ENCODE peak calls at places on chromosomes 5 and 9, in seven cellular contexts. T is activated T-cell treated with anti-CD3 and anti-CD28 coated beads for 1 hour; Y is NCI-H1105 treated with DMSO at 0.1 percent for 48 hours; C is nephron progenitor cell; K is upper lobe of right lung; H is KG1; Q is naive thymus-derived CD8-positive, alpha-beta T cell. I is an unnamed sample.
A peak's percentile ranks its signal among the peaks of the same experiment; 100 is the strongest.

GRCh38 chr5:65801332-65801731 is 79.3 kb downstream of the NLN start:
- DNase-seq in T (no peak), K (no peak), Q (no peak), Y (no peak), H (no peak), C (no peak), I (peak; percentile 58)

GRCh38 chr9:99231708-99232107 is 9.6 kb downstream of the SEC61B start:
- DNase-seq in Q (no peak), H (no peak), K (no peak), Y (no peak), C (peak; percentile 23), T (no peak), I (peak; percentile 24)

GRCh38 chr5:141484499-141485304 is at the start of gene PCDHGC4:
- DNase-seq in Q (no peak), H (no peak), T (no peak), Y (peak; percentile 50), C (peak; percentile 75), K (no peak), I (peak; percentile 82)

GRCh38 chr5:14901462-14902051 is 30.0 kb upstream of the ANKH start:
- DNase-seq in Y (no peak), Q (no peak), T (no peak), C (no peak), K (no peak), H (no peak), I (peak; percentile 44)

GRCh38 chr9:22030101-22030598 is 21.0 kb upstream of the CDKN2B start:
- DNase-seq in C (no peak), H (peak; percentile 45), Y (no peak), Q (no peak), K (no peak), T (no peak), I (peak; percentile 84)

GRCh38 chr5:17898766-17899165 is 264.5 kb downstream of the TAF11L14 start:
- DNase-seq in Q (no peak), H (no peak), T (no peak), K (no peak), Y (no peak), C (no peak), I (no peak)

GRCh38 chr5:173592050-173592669 is 24.3 kb downstream of the BOD1 start:
- DNase-seq in C (no peak), Y (peak; percentile 4), Q (no peak), T (no peak), H (peak; percentile 37), K (no peak), I (no peak)

GRCh38 chr5:141694479-141694878 is 12.4 kb upstream of the ARAP3 start:
- DNase-seq in T (no peak), H (no peak), C (no peak), Q (no peak), K (no peak), Y (peak; percentile 71), I (no peak)

GRCh38 chr9:85298434-85298833 is 443.3 kb downstream of the AGTPBP1 start:
- DNase-seq in H (no peak), Y (no peak), K (no peak), C (no peak), Q (no peak), T (no peak), I (no peak)

GRCh38 chr9:81798606-81799005 is 109.3 kb upstream of the TLE1 start:
- DNase-seq in C (no peak), K (no peak), Q (no peak), Y (no peak), H (no peak), T (no peak), I (no peak)

GRCh38 chr5:173302546-173303155 is 25.6 kb downstream of the STC2 start:
- DNase-seq in Q (no peak), C (peak; percentile 56), T (no peak), H (no peak), K (no peak), Y (no peak), I (peak; percentile 43)

GRCh38 chr5:52773342-52773741 is 14.4 kb upstream of the ITGA1 start:
- DNase-seq in Q (no peak), T (no peak), C (no peak), K (no peak), Y (no peak), H (no peak), I (no peak)

GRCh38 chr9:68625559-68625958 is 79.5 kb upstream of the PIP5K1B start:
- DNase-seq in Y (no peak), T (no peak), H (no peak), K (no peak), Q (no peak), C (no peak), I (no peak)

GRCh38 chr9:129312731-129313130 is 134.7 kb upstream of the IER5L start:
- DNase-seq in Y (no peak), Q (no peak), C (no peak), K (peak; percentile 44), H (no peak), T (no peak), I (no peak)

GRCh38 chr5:104941030-104941645 is 1378.5 kb upstream of the NUDT12 start:
- DNase-seq in Q (no peak), H (no peak), C (no peak), K (no peak), T (no peak), Y (no peak), I (no peak)

GRCh38 chr5:134492568-134492967 is 32.9 kb upstream of the JADE2 start:
- DNase-seq in H (no peak), T (no peak), Y (no peak), C (no peak), Q (no peak), K (no peak), I (no peak)

GRCh38 chr5:38605610-38606009 is 49.2 kb upstream of the LIFR start:
- DNase-seq in K (no peak), C (no peak), Q (no peak), Y (no peak), T (no peak), H (no peak), I (no peak)

GRCh38 chr5:89595065-89595464 is 712.1 kb upstream of the MEF2C start:
- DNase-seq in T (no peak), Q (no peak), H (no peak), Y (no peak), K (no peak), C (no peak), I (no peak)

GRCh38 chr9:89978185-89978584 is 373.4 kb downstream of the GADD45G start:
- DNase-seq in K (no peak), Q (no peak), Y (no peak), C (no peak), H (no peak), T (no peak), I (peak; percentile 23)

GRCh38 chr9:37999501-38000189 is 69.4 kb downstream of the SHB start:
- DNase-seq in K (no peak), T (no peak), Q (no peak), H (no peak), C (no peak), Y (no peak), I (no peak)

GRCh38 chr5:102798103-102798502 is 43.0 kb downstream of the PAM start:
- DNase-seq in C (no peak), H (no peak), Y (no peak), Q (no peak), T (no peak), K (no peak), I (no peak)

GRCh38 chr5:178423431-178423830 is 166.8 kb downstream of the COL23A1 start:
- DNase-seq in Q (no peak), K (no peak), T (no peak), Y (no peak), H (no peak), C (no peak), I (no peak)

GRCh38 chr9:27365977-27366376 is 69.0 kb upstream of the EQTN start:
- DNase-seq in K (no peak), H (no peak), C (no peak), Y (no peak), Q (no peak), T (no peak), I (no peak)

GRCh38 chr9:98854206-98854756 is 46.8 kb downstream of the GALNT12 start:
- DNase-seq in K (no peak), C (no peak), Y (no peak), T (no peak), Q (no peak), H (no peak), I (no peak)

GRCh38 chr5:112581811-112582320 is 155.8 kb upstream of the APC start:
- DNase-seq in K (no peak), Y (no peak), Q (no peak), H (no peak), T (no peak), C (no peak), I (no peak)

GRCh38 chr9:136769710-136770191 is 5.4 kb upstream of the LCN15 start:
- DNase-seq in T (peak; percentile 25), H (no peak), Y (no peak), K (peak; percentile 73), C (peak; percentile 79), Q (peak; percentile 38), I (peak; percentile 21)

GRCh38 chr5:68423154-68423811 is 207.7 kb downstream of the PIK3R1 start:
- DNase-seq in K (no peak), H (no peak), Q (no peak), Y (no peak), C (no peak), T (no peak), I (no peak)

GRCh38 chr5:151214614-151215545 is 9.0 kb downstream of the CCDC69 start:
- DNase-seq in H (no peak), T (no peak), Q (no peak), Y (no peak), C (no peak), K (no peak), I (no peak)

GRCh38 chr5:141875022-141875740 is 3.0 kb downstream of the PCDH1 start:
- DNase-seq in K (no peak), C (no peak), Q (no peak), H (no peak), Y (no peak), T (no peak), I (no peak)

GRCh38 chr5:5941486-5941885 is 436.9 kb downstream of the MED10 start:
- DNase-seq in Y (no peak), T (no peak), Q (no peak), C (no peak), K (no peak), H (no peak), I (no peak)

GRCh38 chr9:113558632-113559502 is 95.3 kb downstream of the RGS3 start:
- DNase-seq in K (peak; percentile 78), Q (no peak), Y (peak; percentile 25), H (no peak), C (no peak), T (no peak), I (peak; percentile 93)

GRCh38 chr5:80156156-80156555 is 99.7 kb downstream of the SERINC5 start:
- DNase-seq in K (no peak), H (no peak), Q (no peak), T (no peak), Y (no peak), C (peak; percentile 53), I (no peak)

GRCh38 chr9:87609002-87609401 is 111.3 kb downstream of the DAPK1 start:
- DNase-seq in K (no peak), T (no peak), Y (no peak), H (no peak), C (no peak), Q (no peak), I (no peak)

GRCh38 chr9:88310310-88310980 is 77.8 kb upstream of the SPIN1 start:
- DNase-seq in H (no peak), K (peak; percentile 9), Y (no peak), C (no peak), T (no peak), Q (no peak), I (no peak)